ENCODE peak calls at places on chromosome 14, in nine cellular contexts. C, Z, N, X, D, P, E, S and U are unnamed samples.

GRCh38 chr14:53180272-53181221 is 27.4 kb upstream of the DDHD1 start:
- DNase-seq in C (no peak), Z (no peak), N (peak), X (peak), D (no peak), P (no peak), E (peak), S (no peak), U (no peak)

GRCh38 chr14:29320261-29320660 is 553.7 kb downstream of the FOXG1 start:
- DNase-seq in C (no peak), Z (no peak), N (peak), X (no peak), D (no peak), P (no peak), E (no peak), S (no peak), U (no peak)

GRCh38 chr14:77822741-77823140 is 22.8 kb downstream of the ADCK1 start:
- DNase-seq in C (no peak), Z (no peak), N (no peak), X (no peak), D (no peak), P (no peak), E (no peak), S (no peak), U (no peak)

GRCh38 chr14:29126361-29126760 is 359.8 kb downstream of the FOXG1 start:
- DNase-seq in C (no peak), Z (no peak), N (no peak), X (no peak), D (no peak), P (no peak), E (no peak), S (no peak), U (no peak)

GRCh38 chr14:49017451-49017850 is 568.7 kb downstream of the RPS29 start:
- DNase-seq in C (no peak), Z (no peak), N (no peak), X (no peak), D (no peak), P (no peak), E (no peak), S (no peak), U (no peak)

GRCh38 chr14:64255756-64256155 is 38.4 kb downstream of the ESR2 start:
- DNase-seq in C (no peak), Z (no peak), N (no peak), X (no peak), D (no peak), P (no peak), E (no peak), S (no peak), U (no peak)

GRCh38 chr14:70916776-70917175 is 9.5 kb downstream of the PCNX1 start:
- DNase-seq in C (no peak), Z (no peak), N (no peak), X (no peak), D (no peak), P (no peak), E (no peak), S (no peak), U (no peak)

GRCh38 chr14:86013663-86014062 is 483.7 kb downstream of the FLRT2 start:
- DNase-seq in C (no peak), Z (no peak), N (no peak), X (no peak), D (no peak), P (no peak), E (no peak), S (no peak), U (no peak)

GRCh38 chr14:94460631-94461416 is 8.2 kb upstream of the SERPINA11 start:
- DNase-seq in C (no peak), Z (no peak), N (no peak), X (no peak), D (no peak), P (no peak), E (no peak), S (no peak), U (peak)

GRCh38 chr14:77123381-77124344 is 17.9 kb downstream of the ZDHHC22 start:
- DNase-seq in C (no peak), Z (peak), N (no peak), X (no peak), D (peak), P (no peak), E (peak), S (peak), U (no peak)

GRCh38 chr14:70192915-70193314 is 4.2 kb upstream of the SLC8A3 start:
- DNase-seq in C (no peak), Z (no peak), N (no peak), X (no peak), D (no peak), P (no peak), E (no peak), S (no peak), U (no peak)

GRCh38 chr14:94575730-94576585 is 5.3 kb upstream of the SERPINA5 start:
- DNase-seq in C (no peak), Z (no peak), N (no peak), X (no peak), D (no peak), P (no peak), E (no peak), S (peak), U (no peak)

GRCh38 chr14:99424306-99424877 is 56.3 kb downstream of the SETD3 start:
- DNase-seq in C (no peak), Z (no peak), N (no peak), X (no peak), D (no peak), P (no peak), E (no peak), S (no peak), U (no peak)

GRCh38 chr14:66330916-66331315 is 155.3 kb upstream of the CCDC196 start:
- DNase-seq in C (no peak), Z (no peak), N (no peak), X (no peak), D (no peak), P (no peak), E (no peak), S (no peak), U (no peak)

GRCh38 chr14:89537911-89538310 is 120.9 kb upstream of the FOXN3 start:
- DNase-seq in C (no peak), Z (no peak), N (no peak), X (no peak), D (no peak), P (no peak), E (no peak), S (no peak), U (no peak)

GRCh38 chr14:76724827-76725550 is 36.3 kb upstream of the VASH1 start:
- DNase-seq in C (no peak), Z (no peak), N (no peak), X (no peak), D (no peak), P (no peak), E (no peak), S (no peak), U (no peak)

GRCh38 chr14:90645842-90646443 is 170.3 kb downstream of the TTC7B start:
- DNase-seq in C (no peak), Z (no peak), N (peak), X (no peak), D (no peak), P (no peak), E (no peak), S (no peak), U (peak)

GRCh38 chr14:92511472-92512247 is 1.9 kb upstream of the RIN3 start:
- DNase-seq in C (no peak), Z (no peak), N (no peak), X (no peak), D (no peak), P (no peak), E (peak), S (no peak), U (no peak)

GRCh38 chr14:102907303-102907844 is 15.1 kb upstream of the AMN start:
- DNase-seq in C (no peak), Z (no peak), N (no peak), X (no peak), D (no peak), P (peak), E (no peak), S (no peak), U (no peak)

GRCh38 chr14:91078095-91078737 is 17.8 kb upstream of the RPS6KA5 start:
- DNase-seq in C (no peak), Z (no peak), N (no peak), X (no peak), D (no peak), P (peak), E (no peak), S (no peak), U (no peak)

GRCh38 chr14:30499358-30499757 is 59.6 kb upstream of the G2E3 start:
- DNase-seq in C (no peak), Z (no peak), N (no peak), X (no peak), D (no peak), P (no peak), E (no peak), S (no peak), U (no peak)

GRCh38 chr14:24904533-24904932 is 145.4 kb downstream of the STXBP6 start:
- DNase-seq in C (no peak), Z (no peak), N (no peak), X (no peak), D (no peak), P (no peak), E (no peak), S (no peak), U (no peak)

GRCh38 chr14:87449016-87449415 is 544.0 kb downstream of the GALC start:
- DNase-seq in C (no peak), Z (no peak), N (no peak), X (no peak), D (no peak), P (no peak), E (no peak), S (no peak), U (no peak)

GRCh38 chr14:81727243-81727642 is 193.6 kb upstream of the SEL1L start:
- DNase-seq in C (no peak), Z (no peak), N (no peak), X (no peak), D (no peak), P (no peak), E (no peak), S (peak), U (no peak)

GRCh38 chr14:37985826-37986470 is 221.8 kb upstream of the SSTR1 start:
- DNase-seq in C (no peak), Z (no peak), N (no peak), X (peak), D (peak), P (no peak), E (peak), S (peak), U (no peak)

GRCh38 chr14:76784881-76785280 is 23.6 kb downstream of the VASH1 start:
- DNase-seq in C (peak), Z (no peak), N (peak), X (peak), D (peak), P (peak), E (peak), S (peak), U (no peak)

GRCh38 chr14:61489932-61490331 is 168.6 kb downstream of the PRKCH start:
- DNase-seq in C (no peak), Z (no peak), N (no peak), X (no peak), D (peak), P (no peak), E (no peak), S (no peak), U (no peak)

GRCh38 chr14:93723001-93723400 is 65.3 kb downstream of the PRIMA1 start:
- DNase-seq in C (no peak), Z (no peak), N (no peak), X (no peak), D (no peak), P (no peak), E (no peak), S (no peak), U (no peak)

GRCh38 chr14:54617467-54617866 is 50.5 kb downstream of the SAMD4A start:
- DNase-seq in C (no peak), Z (no peak), N (no peak), X (no peak), D (no peak), P (no peak), E (no peak), S (no peak), U (no peak)

GRCh38 chr14:89425931-89426330 is 8.9 kb upstream of the FOXN3 start:
- DNase-seq in C (no peak), Z (no peak), N (no peak), X (no peak), D (no peak), P (no peak), E (peak), S (no peak), U (no peak)

GRCh38 chr14:65927871-65928270 is 515.3 kb downstream of the FUT8 start:
- DNase-seq in C (no peak), Z (no peak), N (no peak), X (peak), D (peak), P (no peak), E (peak), S (peak), U (no peak)

GRCh38 chr14:54787263-54787662 is 115.4 kb downstream of the GCH1 start:
- DNase-seq in C (no peak), Z (no peak), N (no peak), X (no peak), D (no peak), P (no peak), E (no peak), S (no peak), U (no peak)

DNA sequence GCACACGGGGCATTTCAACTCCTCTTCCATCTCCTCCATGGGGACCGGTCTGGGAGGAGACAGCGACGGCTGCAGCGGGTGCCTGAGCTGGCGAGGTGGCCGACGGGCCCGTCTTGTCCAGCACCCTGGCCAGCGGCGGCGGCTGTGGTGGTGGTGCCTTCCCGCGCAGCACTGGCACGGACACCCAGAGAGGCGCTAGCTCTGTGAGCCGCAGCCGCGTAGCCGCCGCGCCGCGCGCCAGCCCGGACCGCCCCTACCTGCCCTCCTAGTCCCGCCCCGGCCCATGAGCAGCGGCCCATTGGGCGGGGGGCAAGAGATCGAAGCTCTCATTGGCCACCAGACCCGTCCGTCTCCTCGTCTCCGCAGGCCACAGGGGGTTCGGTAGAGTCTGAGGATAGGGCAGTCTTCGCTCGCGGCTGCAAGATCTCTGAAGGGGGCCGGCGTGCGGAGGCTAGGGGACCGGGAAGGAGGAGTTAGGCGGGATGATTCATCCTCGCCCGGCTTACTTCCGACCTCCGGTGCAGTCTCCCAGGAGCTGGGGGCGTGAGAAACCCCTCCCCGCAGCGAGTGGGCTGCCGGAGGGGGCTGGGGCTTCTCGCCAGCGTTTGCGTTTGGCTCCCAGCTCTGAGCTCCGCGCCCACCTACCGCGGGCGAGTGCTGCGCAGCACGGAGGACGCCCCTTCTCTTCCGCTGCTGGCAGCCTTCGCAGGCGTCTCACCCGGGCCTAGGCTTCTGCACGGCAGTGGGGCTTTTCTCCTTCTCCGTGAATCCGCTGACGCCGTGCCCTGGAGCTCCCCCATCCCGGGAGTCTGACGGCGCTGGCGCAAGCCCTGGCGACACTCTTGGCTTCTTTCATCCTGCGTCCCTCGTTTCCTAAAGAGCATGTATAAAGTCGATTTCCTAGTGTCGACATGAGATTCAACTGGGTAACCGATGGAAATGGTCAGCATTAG is at the start of gene TRIM9:
- DNase-seq in C (peak), Z (peak), N (peak), X (peak), D (peak), P (peak), E (peak), S (peak), U (no peak)
- TF ChIP-seq POLR2AphosphoS5 in C (no peak), Z (no peak), N (no peak), X (no peak), D (peak), P (no peak), E (peak), S (peak), U (peak)

DNA sequence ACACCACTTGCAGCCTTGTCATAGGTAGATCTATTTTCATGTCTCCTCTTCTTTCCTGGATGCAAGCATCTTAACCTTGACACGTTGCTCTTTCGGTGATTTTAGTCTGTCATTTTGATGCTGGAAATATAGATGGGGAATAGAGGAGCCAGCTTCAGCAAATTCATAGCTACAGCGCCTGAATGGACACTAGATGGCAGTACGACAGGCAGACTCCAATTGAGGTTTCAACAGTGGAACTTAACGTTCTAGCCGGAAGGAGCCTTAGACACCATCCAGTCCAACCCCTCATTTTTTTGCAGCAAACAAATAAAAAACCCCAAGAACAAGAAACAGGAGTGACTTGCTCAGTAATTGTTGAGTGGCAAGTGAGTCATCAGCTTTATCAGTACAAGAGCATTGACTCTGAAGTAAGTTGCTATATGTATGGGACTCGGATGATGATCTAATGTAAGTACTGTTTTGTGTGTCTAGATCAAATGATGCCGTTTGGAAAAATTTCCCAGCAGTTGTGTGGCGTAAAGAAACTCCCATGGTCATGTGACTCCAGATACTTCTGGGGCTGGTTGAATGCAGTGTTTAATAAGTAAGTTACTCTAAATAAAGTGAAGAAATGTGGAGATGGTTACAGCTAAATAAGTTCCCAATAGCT is 9.0 kb downstream of the DMAC2L start:
- DNase-seq in C (peak), Z (no peak), N (no peak), X (peak), D (peak), P (no peak), E (peak), S (peak), U (no peak)
- TF ChIP-seq POLR2A in C (no peak), Z (no peak), N (no peak), X (no peak), D (no peak), P (no peak), E (no peak), S (no peak), U (no peak)

DNA sequence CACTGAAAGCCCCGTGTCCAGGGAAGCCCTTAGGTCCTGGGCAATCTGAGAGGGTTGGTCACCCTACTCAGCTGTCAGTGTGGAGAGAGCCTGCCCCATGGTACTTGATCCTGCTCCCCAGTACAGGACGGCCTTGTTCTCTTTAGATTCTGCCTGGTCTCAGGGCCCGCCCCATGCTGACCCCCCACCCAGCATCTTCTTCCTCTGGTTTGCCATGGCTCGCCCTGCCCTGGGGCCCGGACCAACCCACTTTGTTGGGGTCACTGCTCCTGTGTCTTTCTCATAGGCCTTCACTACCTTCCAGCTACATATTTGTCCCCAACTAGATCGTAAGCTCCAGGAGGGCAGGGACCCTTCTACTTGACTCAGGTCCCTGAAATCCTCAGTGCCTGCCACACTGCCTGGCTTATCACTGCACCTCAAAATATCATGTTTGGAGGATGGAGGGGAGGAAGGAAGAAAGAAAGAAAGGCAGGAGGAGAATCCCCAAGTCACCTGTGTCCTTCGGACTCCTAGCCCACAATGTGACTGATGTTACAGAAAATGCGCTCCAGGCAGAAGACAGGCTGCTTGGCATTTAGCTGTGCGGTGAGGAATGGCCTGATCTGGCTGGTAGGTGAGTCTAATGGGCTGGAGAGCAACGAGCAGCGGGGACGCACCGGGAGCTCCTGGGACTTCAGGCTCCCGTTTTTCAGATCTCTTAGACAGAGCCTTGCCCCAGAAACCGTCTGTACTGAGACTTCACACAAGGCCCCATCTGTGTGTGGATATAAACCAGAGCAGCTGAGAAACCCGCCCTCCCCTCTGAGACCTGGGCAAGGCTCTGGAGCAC is 66.1 kb downstream of the C14orf132 start:
- DNase-seq in C (no peak), Z (no peak), N (no peak), X (no peak), D (no peak), P (no peak), E (no peak), S (no peak), U (no peak)
- TF ChIP-seq POLR2AphosphoS5 in C (no peak), Z (no peak), N (no peak), X (no peak), D (no peak), P (no peak), E (no peak), S (no peak), U (no peak)

GRCh38 chr14:23551266-23552028 is at the start of gene ZFHX2:
- DNase-seq in C (peak), Z (no peak), N (no peak), X (peak), D (peak), P (peak), E (peak), S (peak), U (no peak)
- TF ChIP-seq POLR2A in C (peak), Z (no peak), N (peak), X (no peak), D (no peak), P (no peak), E (no peak), S (no peak), U (no peak)

GRCh38 chr14:101360045-101360931 is 201.0 kb upstream of the DIO3 start:
- DNase-seq in C (no peak), Z (no peak), N (no peak), X (peak), D (peak), P (no peak), E (peak), S (no peak), U (peak)
- TF ChIP-seq POLR2AphosphoS5 in C (no peak), Z (peak), N (no peak), X (peak), D (peak), P (no peak), E (peak), S (peak), U (peak)

DNA sequence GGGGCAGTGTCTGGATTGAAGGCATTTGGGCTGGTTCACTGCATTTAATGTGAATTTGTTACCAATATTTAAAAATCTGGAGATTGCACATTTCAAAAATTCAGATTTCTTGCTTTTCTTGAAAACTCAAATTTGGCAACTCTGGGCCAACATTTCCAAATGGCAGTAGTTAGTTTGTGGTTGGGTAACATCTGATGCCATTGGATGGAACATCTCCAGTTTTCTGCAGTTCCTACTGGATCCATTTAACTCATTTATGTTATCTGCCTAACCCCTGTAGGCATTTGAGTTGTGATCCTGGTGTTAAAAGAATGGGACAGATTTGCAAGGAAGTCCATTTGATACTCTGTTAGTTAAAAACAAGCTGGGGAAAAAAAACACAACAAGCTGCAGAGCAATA is 7.8 kb downstream of the EIF2B2 start:
- DNase-seq in C (no peak), Z (no peak), N (no peak), X (no peak), D (no peak), P (no peak), E (no peak), S (no peak), U (no peak)
- TF ChIP-seq POLR2A in C (no peak), Z (no peak), N (no peak), X (no peak), D (no peak), P (no peak), E (no peak), S (no peak), U (no peak)

GRCh38 chr14:58752782-58753181 is 115.0 kb downstream of the DACT1 start:
- DNase-seq in C (no peak), Z (peak), N (no peak), X (no peak), D (peak), P (no peak), E (peak), S (peak), U (no peak)
- TF ChIP-seq POLR2AphosphoS5 in C (no peak), Z (peak), N (no peak), X (no peak), D (peak), P (no peak), E (peak), S (peak), U (peak)